ENCODE peak calls at places on chromosomes 16 and 17, in four cellular contexts. N is choroid plexus epithelial cell; H is activated effector memory CD4-positive, alpha-beta T cell treated with anti-CD3 and anti-CD28 coated beads, Interleukin-2, amount 50 U/mL, for 16 hours; P is neural crest cell. J is an unnamed sample.

GRCh38 chr16:783404-784161 is 4.6 kb downstream of the RPUSD1 start:
- DNase-seq in N (no peak), H (no peak), P (no peak), J (no peak)

GRCh38 chr17:47732399-47733046 is 513 bp upstream of the TBX21 start:
- DNase-seq in N (no peak), H (peak; percentile 60), P (no peak), J (peak; percentile 79)

GRCh38 chr16:17205279-17206139 is 265.3 kb downstream of the XYLT1 start:
- DNase-seq in N (no peak), H (no peak), P (no peak), J (no peak)

GRCh38 chr17:28657756-28658155 is 4.0 kb downstream of the SDF2 start:
- DNase-seq in N (peak; percentile 25), H (no peak), P (no peak), J (peak; percentile 22)

GRCh38 chr17:27807567-27808470 is 7.5 kb upstream of the NOS2 start:
- DNase-seq in N (no peak), H (peak; percentile 84), P (no peak), J (no peak)

GRCh38 chr16:56470232-56470631 is 18.9 kb downstream of the OGFOD1 start:
- DNase-seq in N (no peak), H (no peak), P (no peak), J (no peak)

GRCh38 chr16:592518-593306 is 2.8 kb downstream of the RAB40C start:
- DNase-seq in N (peak; percentile 83), H (no peak), P (no peak), J (peak; percentile 78)

GRCh38 chr16:86631441-86631840 is 53.1 kb downstream of the FOXL1 start:
- DNase-seq in N (no peak), H (no peak), P (no peak), J (peak; percentile 97)

GRCh38 chr17:75647061-75647460 is 13.8 kb downstream of the SMIM5 start:
- DNase-seq in N (no peak), H (no peak), P (no peak), J (no peak)

GRCh38 chr16:73210084-73210483 is 162.2 kb upstream of the ZFHX3 start:
- DNase-seq in N (no peak), H (no peak), P (no peak), J (no peak)

J was measured in osteoblast.